ENCODE peak calls at places on chromosomes 12 and 14, in four cellular contexts. O is GM20000; G is iPS-NIHi11; P is activated CD8-positive, alpha-beta memory T cell treated with anti-CD3 and anti-CD28 coated beads for 4 hours. N is an unnamed sample.

GRCh38 chr12:78209851-78210493 is 379.3 kb downstream of the NAV3 start:
- DNase-seq in G (no peak), P (no peak), O (no peak), N (no peak)

GRCh38 chr14:24143511-24143910 is 2.1 kb upstream of the EMC9 start:
- DNase-seq in P (no peak), G (no peak), O (no peak), N (no peak)

GRCh38 chr14:88541324-88541723 is 13.5 kb downstream of the PTPN21 start:
- DNase-seq in O (no peak), G (no peak), P (no peak), N (no peak)

GRCh38 chr14:95935228-95935822 is 58.7 kb downstream of the TUNAR start:
- DNase-seq in G (peak; percentile 55), O (no peak), P (no peak), N (peak; percentile 54)

GRCh38 chr14:94052662-94053061 is 26.5 kb downstream of the OTUB2 start:
- DNase-seq in O (no peak), G (no peak), P (no peak), N (no peak)

GRCh38 chr12:29033519-29033918 is 115.6 kb upstream of the FAR2 start:
- DNase-seq in O (no peak), G (no peak), P (no peak), N (no peak)

GRCh38 chr12:110498984-110499706 is 2.8 kb downstream of the VPS29 start:
- DNase-seq in O (no peak), G (no peak), P (no peak), N (no peak)

GRCh38 chr12:124904306-124905098 is 9.9 kb downstream of the UBC start:
- DNase-seq in P (no peak), O (no peak), G (peak; percentile 59), N (no peak)

GRCh38 chr14:50532502-50533313 is at the start of gene MAP4K5:
- DNase-seq in P (peak; percentile 82), G (peak; percentile 94), O (peak; percentile 93), N (peak; percentile 81)

GRCh38 chr14:100066984-100067383 is 1.8 kb downstream of the EVL start:
- DNase-seq in O (no peak), P (no peak), G (no peak), N (peak; percentile 12)

GRCh38 chr12:117724545-117724944 is 244.2 kb downstream of the KSR2 start:
- DNase-seq in G (no peak), O (no peak), P (no peak), N (no peak)

GRCh38 chr14:91681893-91682563 is 49.9 kb downstream of the CATSPERB start:
- DNase-seq in G (no peak), P (no peak), O (no peak), N (no peak)

GRCh38 chr14:63671987-63672386 is 30.3 kb upstream of the WDR89 start:
- DNase-seq in G (no peak), P (no peak), O (no peak), N (no peak)

GRCh38 chr12:55852740-55853139 is 10.0 kb upstream of the MMP19 start:
- DNase-seq in G (no peak), P (no peak), O (no peak), N (no peak)

GRCh38 chr14:77508249-77508648 is 9.6 kb upstream of the ISM2 start:
- DNase-seq in G (no peak), P (no peak), O (no peak), N (no peak)

GRCh38 chr12:30010071-30011052 is 226.6 kb upstream of the TMTC1 start:
- DNase-seq in O (no peak), P (no peak), G (no peak), N (no peak)

GRCh38 chr14:53285806-53286205 is 132.7 kb upstream of the DDHD1 start:
- DNase-seq in P (no peak), O (no peak), G (no peak), N (no peak)

GRCh38 chr14:25007832-25008231 is 42.1 kb downstream of the STXBP6 start:
- DNase-seq in O (no peak), P (no peak), G (no peak), N (no peak)

GRCh38 chr12:16880864-16881285 is 274.9 kb upstream of the LMO3 start:
- DNase-seq in P (no peak), G (peak; percentile 27), O (no peak), N (no peak)

GRCh38 chr12:132866251-132866828 is 21.1 kb downstream of the CHFR start:
- DNase-seq in P (no peak), O (no peak), G (no peak), N (no peak)

GRCh38 chr12:70052931-70053497 is 190.2 kb upstream of the CNOT2 start:
- DNase-seq in G (peak; percentile 31), O (no peak), P (no peak), N (no peak)

GRCh38 chr12:119440961-119441360 is 106.4 kb downstream of the CCDC60 start:
- DNase-seq in O (no peak), G (no peak), P (no peak), N (no peak)

GRCh38 chr12:15534322-15534721 is 212.0 kb downstream of the PTPRO start:
- DNase-seq in O (no peak), P (no peak), G (no peak), N (peak; percentile 17)

GRCh38 chr14:106872619-106873446 is 1346.5 kb downstream of the TMEM121 start:
- DNase-seq in G (peak; percentile 23), O (peak; percentile 64), P (peak; percentile 67), N (peak; percentile 90)

GRCh38 chr12:13052414-13052813 is 8.2 kb downstream of the FAM234B start:
- DNase-seq in P (no peak), G (no peak), O (no peak), N (no peak)